ENCODE peak calls at places on chromosomes 11 and 22, in four cellular contexts. One of them, this sample, is unnamed.

GRCh38 chr22:37455896-37456295 is 28.6 kb upstream of the ELFN2 start:
- DNase-seq in CD4-positive, alpha-beta memory T cell: no peak
- DNase-seq in NCI-H2171: no peak
- DNase-seq in activated B cell treated with CpG ODN at 0.5 μM for 24 hours: no peak
- DNase-seq in this sample: no peak

GRCh38 chr11:34380696-34381095 is 22.9 kb upstream of the ABTB2 start:
- DNase-seq in CD4-positive, alpha-beta memory T cell: no peak
- DNase-seq in NCI-H2171: no peak
- DNase-seq in activated B cell treated with CpG ODN at 0.5 μM for 24 hours: no peak
- DNase-seq in this sample: no peak

GRCh38 chr11:113204280-113204679 is 110.1 kb upstream of the TTC12 start:
- DNase-seq in CD4-positive, alpha-beta memory T cell: no peak
- DNase-seq in NCI-H2171: no peak
- DNase-seq in activated B cell treated with CpG ODN at 0.5 μM for 24 hours: no peak
- DNase-seq in this sample: no peak

GRCh38 chr11:69902337-69902736 is 83.1 kb upstream of the FGF3 start:
- DNase-seq in CD4-positive, alpha-beta memory T cell: no peak
- DNase-seq in NCI-H2171: no peak
- DNase-seq in activated B cell treated with CpG ODN at 0.5 μM for 24 hours: no peak
- DNase-seq in this sample: no peak

GRCh38 chr22:50403701-50404101 is 60.6 kb downstream of the PPP6R2 start:
- DNase-seq in CD4-positive, alpha-beta memory T cell: no peak
- DNase-seq in NCI-H2171: peak
- DNase-seq in activated B cell treated with CpG ODN at 0.5 μM for 24 hours: no peak
- DNase-seq in this sample: no peak

GRCh38 chr22:18095101-18095805 is 15.4 kb upstream of the TUBA8 start:
- DNase-seq in CD4-positive, alpha-beta memory T cell: no peak
- DNase-seq in NCI-H2171: no peak
- DNase-seq in activated B cell treated with CpG ODN at 0.5 μM for 24 hours: no peak
- DNase-seq in this sample: no peak

GRCh38 chr11:824292-824880 is 3.3 kb upstream of the CRACR2B start:
- DNase-seq in CD4-positive, alpha-beta memory T cell: no peak
- DNase-seq in NCI-H2171: no peak
- DNase-seq in activated B cell treated with CpG ODN at 0.5 μM for 24 hours: no peak
- DNase-seq in this sample: peak

GRCh38 chr11:3781423-3781822 is 15.9 kb downstream of the NUP98 start:
- DNase-seq in CD4-positive, alpha-beta memory T cell: no peak
- DNase-seq in NCI-H2171: no peak
- DNase-seq in activated B cell treated with CpG ODN at 0.5 μM for 24 hours: no peak
- DNase-seq in this sample: no peak

GRCh38 chr11:79083346-79083745 is 357.5 kb downstream of the TENM4 start:
- DNase-seq in CD4-positive, alpha-beta memory T cell: no peak
- DNase-seq in NCI-H2171: no peak
- DNase-seq in activated B cell treated with CpG ODN at 0.5 μM for 24 hours: no peak
- DNase-seq in this sample: no peak

GRCh38 chr11:10629431-10630002 is 61.1 kb upstream of the LYVE1 start:
- DNase-seq in CD4-positive, alpha-beta memory T cell: no peak
- DNase-seq in NCI-H2171: no peak
- DNase-seq in activated B cell treated with CpG ODN at 0.5 μM for 24 hours: no peak
- DNase-seq in this sample: peak

GRCh38 chr11:93512073-93512475 is 31.1 kb downstream of the SMCO4 start:
- DNase-seq in CD4-positive, alpha-beta memory T cell: no peak
- DNase-seq in NCI-H2171: no peak
- DNase-seq in activated B cell treated with CpG ODN at 0.5 μM for 24 hours: no peak
- DNase-seq in this sample: no peak

GRCh38 chr11:67252831-67253239 is 13.4 kb upstream of the GRK2 start:
- DNase-seq in CD4-positive, alpha-beta memory T cell: peak
- DNase-seq in NCI-H2171: no peak
- DNase-seq in activated B cell treated with CpG ODN at 0.5 μM for 24 hours: no peak
- DNase-seq in this sample: no peak

GRCh38 chr11:45067966-45068365 is 78.5 kb upstream of the PRDM11 start:
- DNase-seq in CD4-positive, alpha-beta memory T cell: no peak
- DNase-seq in NCI-H2171: no peak
- DNase-seq in activated B cell treated with CpG ODN at 0.5 μM for 24 hours: no peak
- DNase-seq in this sample: no peak

GRCh38 chr11:31799794-31800397 is 11.2 kb downstream of the PAX6 start:
- DNase-seq in CD4-positive, alpha-beta memory T cell: no peak
- DNase-seq in NCI-H2171: no peak
- DNase-seq in activated B cell treated with CpG ODN at 0.5 μM for 24 hours: no peak
- DNase-seq in this sample: peak

GRCh38 chr11:67393990-67394389 is 2.2 kb downstream of the RAD9A start:
- DNase-seq in CD4-positive, alpha-beta memory T cell: no peak
- DNase-seq in NCI-H2171: no peak
- DNase-seq in activated B cell treated with CpG ODN at 0.5 μM for 24 hours: no peak
- DNase-seq in this sample: no peak

GRCh38 chr11:44572884-44573283 is 7.4 kb downstream of the CD82 start:
- DNase-seq in CD4-positive, alpha-beta memory T cell: no peak
- DNase-seq in NCI-H2171: no peak
- DNase-seq in activated B cell treated with CpG ODN at 0.5 μM for 24 hours: no peak
- DNase-seq in this sample: no peak